ENCODE peak calls at places on chromosomes 1 and 21, in nine cellular contexts. One of them, this sample, is unnamed.

GRCh38 chr1:235878082-235878781 is 11.5 kb upstream of the LYST start:
- DNase-seq in activated CD8-positive, alpha-beta T cell treated with anti-CD3 and anti-CD28 coated beads for 36 hours: no peak
- DNase-seq in GM06990: no peak
- DNase-seq in KBM-7: no peak
- DNase-seq in NCI-H524: no peak
- DNase-seq in LoVo: no peak
- DNase-seq in stimulated activated CD8-positive, alpha-beta memory T cell treated with anti-CD3 and anti-CD28 coated beads, Interleukin-15, amount 100 ng/mL, for 24 hours: no peak
- DNase-seq in coronary artery: no peak
- DNase-seq in AG09319: no peak
- DNase-seq in this sample: no peak

GRCh38 chr1:110067429-110067956 is 3.0 kb downstream of the ALX3 start:
- DNase-seq in GM06990: no peak
- DNase-seq in KBM-7: no peak
- DNase-seq in AG09319: no peak
- DNase-seq in NCI-H524: no peak
- DNase-seq in activated CD8-positive, alpha-beta T cell treated with anti-CD3 and anti-CD28 coated beads for 36 hours: no peak
- DNase-seq in stimulated activated CD8-positive, alpha-beta memory T cell treated with anti-CD3 and anti-CD28 coated beads, Interleukin-15, amount 100 ng/mL, for 24 hours: no peak
- DNase-seq in LoVo: no peak
- DNase-seq in coronary artery: no peak
- DNase-seq in this sample: no peak

GRCh38 chr1:75539230-75540116 is 71.4 kb downstream of the SLC44A5 start:
- DNase-seq in NCI-H524: no peak
- DNase-seq in KBM-7: no peak
- DNase-seq in GM06990: no peak
- DNase-seq in activated CD8-positive, alpha-beta T cell treated with anti-CD3 and anti-CD28 coated beads for 36 hours: no peak
- DNase-seq in stimulated activated CD8-positive, alpha-beta memory T cell treated with anti-CD3 and anti-CD28 coated beads, Interleukin-15, amount 100 ng/mL, for 24 hours: no peak
- DNase-seq in LoVo: peak
- DNase-seq in coronary artery: no peak
- DNase-seq in AG09319: no peak
- DNase-seq in this sample: no peak

GRCh38 chr1:168636642-168637111 is 60.3 kb downstream of the XCL1 start:
- DNase-seq in stimulated activated CD8-positive, alpha-beta memory T cell treated with anti-CD3 and anti-CD28 coated beads, Interleukin-15, amount 100 ng/mL, for 24 hours: no peak
- DNase-seq in KBM-7: no peak
- DNase-seq in activated CD8-positive, alpha-beta T cell treated with anti-CD3 and anti-CD28 coated beads for 36 hours: no peak
- DNase-seq in LoVo: no peak
- DNase-seq in NCI-H524: no peak
- DNase-seq in GM06990: no peak
- DNase-seq in AG09319: no peak
- DNase-seq in coronary artery: no peak
- DNase-seq in this sample: no peak

GRCh38 chr1:98668733-98669132 is 7.2 kb downstream of the SNX7 start:
- DNase-seq in KBM-7: no peak
- DNase-seq in stimulated activated CD8-positive, alpha-beta memory T cell treated with anti-CD3 and anti-CD28 coated beads, Interleukin-15, amount 100 ng/mL, for 24 hours: no peak
- DNase-seq in activated CD8-positive, alpha-beta T cell treated with anti-CD3 and anti-CD28 coated beads for 36 hours: no peak
- DNase-seq in LoVo: no peak
- DNase-seq in coronary artery: no peak
- DNase-seq in NCI-H524: no peak
- DNase-seq in GM06990: no peak
- DNase-seq in AG09319: no peak
- DNase-seq in this sample: no peak

GRCh38 chr1:182628657-182629056 is 24.5 kb upstream of the RGS16 start:
- DNase-seq in AG09319: no peak
- DNase-seq in LoVo: no peak
- DNase-seq in NCI-H524: no peak
- DNase-seq in GM06990: no peak
- DNase-seq in KBM-7: no peak
- DNase-seq in activated CD8-positive, alpha-beta T cell treated with anti-CD3 and anti-CD28 coated beads for 36 hours: no peak
- DNase-seq in stimulated activated CD8-positive, alpha-beta memory T cell treated with anti-CD3 and anti-CD28 coated beads, Interleukin-15, amount 100 ng/mL, for 24 hours: no peak
- DNase-seq in coronary artery: no peak
- DNase-seq in this sample: no peak

GRCh38 chr1:22533244-22533643 is 30.0 kb upstream of the EPHA8 start:
- DNase-seq in KBM-7: no peak
- DNase-seq in activated CD8-positive, alpha-beta T cell treated with anti-CD3 and anti-CD28 coated beads for 36 hours: no peak
- DNase-seq in NCI-H524: peak
- DNase-seq in AG09319: no peak
- DNase-seq in coronary artery: no peak
- DNase-seq in LoVo: no peak
- DNase-seq in GM06990: no peak
- DNase-seq in stimulated activated CD8-positive, alpha-beta memory T cell treated with anti-CD3 and anti-CD28 coated beads, Interleukin-15, amount 100 ng/mL, for 24 hours: no peak
- DNase-seq in this sample: no peak

GRCh38 chr1:109104364-109105151 is 9.4 kb upstream of the ELAPOR1 start:
- DNase-seq in stimulated activated CD8-positive, alpha-beta memory T cell treated with anti-CD3 and anti-CD28 coated beads, Interleukin-15, amount 100 ng/mL, for 24 hours: no peak
- DNase-seq in coronary artery: no peak
- DNase-seq in LoVo: no peak
- DNase-seq in NCI-H524: no peak
- DNase-seq in AG09319: no peak
- DNase-seq in activated CD8-positive, alpha-beta T cell treated with anti-CD3 and anti-CD28 coated beads for 36 hours: no peak
- DNase-seq in GM06990: no peak
- DNase-seq in KBM-7: no peak
- DNase-seq in this sample: no peak

GRCh38 chr1:208178091-208178529 is 66.1 kb downstream of the PLXNA2 start:
- DNase-seq in activated CD8-positive, alpha-beta T cell treated with anti-CD3 and anti-CD28 coated beads for 36 hours: no peak
- DNase-seq in coronary artery: no peak
- DNase-seq in KBM-7: no peak
- DNase-seq in GM06990: no peak
- DNase-seq in stimulated activated CD8-positive, alpha-beta memory T cell treated with anti-CD3 and anti-CD28 coated beads, Interleukin-15, amount 100 ng/mL, for 24 hours: no peak
- DNase-seq in AG09319: no peak
- DNase-seq in NCI-H524: peak
- DNase-seq in LoVo: peak
- DNase-seq in this sample: no peak

GRCh38 chr1:214464303-214465287 is 86.8 kb downstream of the PTPN14 start:
- DNase-seq in KBM-7: no peak
- DNase-seq in LoVo: no peak
- DNase-seq in GM06990: no peak
- DNase-seq in activated CD8-positive, alpha-beta T cell treated with anti-CD3 and anti-CD28 coated beads for 36 hours: no peak
- DNase-seq in NCI-H524: peak
- DNase-seq in stimulated activated CD8-positive, alpha-beta memory T cell treated with anti-CD3 and anti-CD28 coated beads, Interleukin-15, amount 100 ng/mL, for 24 hours: no peak
- DNase-seq in coronary artery: no peak
- DNase-seq in AG09319: no peak
- DNase-seq in this sample: no peak

GRCh38 chr1:111755321-111756123 is at the start of gene DDX20:
- DNase-seq in coronary artery: peak
- DNase-seq in LoVo: peak
- DNase-seq in GM06990: peak
- DNase-seq in AG09319: peak
- DNase-seq in activated CD8-positive, alpha-beta T cell treated with anti-CD3 and anti-CD28 coated beads for 36 hours: peak
- DNase-seq in stimulated activated CD8-positive, alpha-beta memory T cell treated with anti-CD3 and anti-CD28 coated beads, Interleukin-15, amount 100 ng/mL, for 24 hours: peak
- DNase-seq in NCI-H524: peak
- DNase-seq in KBM-7: peak
- DNase-seq in this sample: peak

GRCh38 chr1:78833491-78833890 is 173.0 kb downstream of the ADGRL4 start:
- DNase-seq in LoVo: no peak
- DNase-seq in KBM-7: no peak
- DNase-seq in GM06990: no peak
- DNase-seq in AG09319: no peak
- DNase-seq in stimulated activated CD8-positive, alpha-beta memory T cell treated with anti-CD3 and anti-CD28 coated beads, Interleukin-15, amount 100 ng/mL, for 24 hours: no peak
- DNase-seq in NCI-H524: peak
- DNase-seq in coronary artery: no peak
- DNase-seq in activated CD8-positive, alpha-beta T cell treated with anti-CD3 and anti-CD28 coated beads for 36 hours: no peak
- DNase-seq in this sample: no peak

GRCh38 chr1:162854245-162854860 is 6.6 kb downstream of the CCDC190 start:
- DNase-seq in activated CD8-positive, alpha-beta T cell treated with anti-CD3 and anti-CD28 coated beads for 36 hours: peak
- DNase-seq in LoVo: peak
- DNase-seq in GM06990: no peak
- DNase-seq in stimulated activated CD8-positive, alpha-beta memory T cell treated with anti-CD3 and anti-CD28 coated beads, Interleukin-15, amount 100 ng/mL, for 24 hours: no peak
- DNase-seq in coronary artery: no peak
- DNase-seq in KBM-7: peak
- DNase-seq in NCI-H524: peak
- DNase-seq in AG09319: no peak
- DNase-seq in this sample: peak

GRCh38 chr1:226479432-226479831 is 69.1 kb upstream of the STUM start:
- DNase-seq in LoVo: peak
- DNase-seq in stimulated activated CD8-positive, alpha-beta memory T cell treated with anti-CD3 and anti-CD28 coated beads, Interleukin-15, amount 100 ng/mL, for 24 hours: no peak
- DNase-seq in activated CD8-positive, alpha-beta T cell treated with anti-CD3 and anti-CD28 coated beads for 36 hours: no peak
- DNase-seq in GM06990: no peak
- DNase-seq in AG09319: no peak
- DNase-seq in coronary artery: no peak
- DNase-seq in NCI-H524: peak
- DNase-seq in KBM-7: no peak
- DNase-seq in this sample: no peak

GRCh38 chr21:41475714-41476405 is 32.1 kb downstream of the TMPRSS2 start:
- DNase-seq in AG09319: no peak
- DNase-seq in activated CD8-positive, alpha-beta T cell treated with anti-CD3 and anti-CD28 coated beads for 36 hours: no peak
- DNase-seq in NCI-H524: no peak
- DNase-seq in GM06990: no peak
- DNase-seq in coronary artery: no peak
- DNase-seq in LoVo: no peak
- DNase-seq in KBM-7: no peak
- DNase-seq in stimulated activated CD8-positive, alpha-beta memory T cell treated with anti-CD3 and anti-CD28 coated beads, Interleukin-15, amount 100 ng/mL, for 24 hours: no peak
- DNase-seq in this sample: no peak

GRCh38 chr1:16220101-16220500 is 7.6 kb upstream of the ARHGEF19 start:
- DNase-seq in stimulated activated CD8-positive, alpha-beta memory T cell treated with anti-CD3 and anti-CD28 coated beads, Interleukin-15, amount 100 ng/mL, for 24 hours: no peak
- DNase-seq in LoVo: no peak
- DNase-seq in NCI-H524: no peak
- DNase-seq in coronary artery: no peak
- DNase-seq in activated CD8-positive, alpha-beta T cell treated with anti-CD3 and anti-CD28 coated beads for 36 hours: no peak
- DNase-seq in AG09319: no peak
- DNase-seq in KBM-7: no peak
- DNase-seq in GM06990: no peak
- DNase-seq in this sample: no peak

GRCh38 chr1:154714638-154715037 is 106.7 kb upstream of the ADAR start:
- DNase-seq in activated CD8-positive, alpha-beta T cell treated with anti-CD3 and anti-CD28 coated beads for 36 hours: peak
- DNase-seq in stimulated activated CD8-positive, alpha-beta memory T cell treated with anti-CD3 and anti-CD28 coated beads, Interleukin-15, amount 100 ng/mL, for 24 hours: no peak
- DNase-seq in LoVo: peak
- DNase-seq in coronary artery: no peak
- DNase-seq in KBM-7: peak
- DNase-seq in AG09319: no peak
- DNase-seq in GM06990: no peak
- DNase-seq in NCI-H524: no peak
- DNase-seq in this sample: no peak

GRCh38 chr1:164563821-164564251 is 4.9 kb downstream of the PBX1 start:
- DNase-seq in GM06990: no peak
- DNase-seq in AG09319: no peak
- DNase-seq in coronary artery: no peak
- DNase-seq in LoVo: no peak
- DNase-seq in activated CD8-positive, alpha-beta T cell treated with anti-CD3 and anti-CD28 coated beads for 36 hours: no peak
- DNase-seq in stimulated activated CD8-positive, alpha-beta memory T cell treated with anti-CD3 and anti-CD28 coated beads, Interleukin-15, amount 100 ng/mL, for 24 hours: no peak
- DNase-seq in KBM-7: no peak
- DNase-seq in NCI-H524: peak
- DNase-seq in this sample: no peak

GRCh38 chr1:152043870-152044269 is 7.1 kb upstream of the S100A11 start:
- DNase-seq in AG09319: no peak
- DNase-seq in KBM-7: no peak
- DNase-seq in LoVo: no peak
- DNase-seq in coronary artery: no peak
- DNase-seq in GM06990: no peak
- DNase-seq in stimulated activated CD8-positive, alpha-beta memory T cell treated with anti-CD3 and anti-CD28 coated beads, Interleukin-15, amount 100 ng/mL, for 24 hours: no peak
- DNase-seq in activated CD8-positive, alpha-beta T cell treated with anti-CD3 and anti-CD28 coated beads for 36 hours: no peak
- DNase-seq in NCI-H524: no peak
- DNase-seq in this sample: no peak

GRCh38 chr21:44870748-44871495 is 2.6 kb downstream of the PTTG1IP start:
- DNase-seq in activated CD8-positive, alpha-beta T cell treated with anti-CD3 and anti-CD28 coated beads for 36 hours: peak
- DNase-seq in LoVo: peak
- DNase-seq in KBM-7: peak
- DNase-seq in coronary artery: no peak
- DNase-seq in GM06990: no peak
- DNase-seq in NCI-H524: no peak
- DNase-seq in AG09319: no peak
- DNase-seq in stimulated activated CD8-positive, alpha-beta memory T cell treated with anti-CD3 and anti-CD28 coated beads, Interleukin-15, amount 100 ng/mL, for 24 hours: no peak
- DNase-seq in this sample: no peak

GRCh38 chr1:110150330-110151174 is at the start of gene SLC6A17:
- DNase-seq in KBM-7: no peak
- DNase-seq in AG09319: no peak
- DNase-seq in NCI-H524: peak
- DNase-seq in activated CD8-positive, alpha-beta T cell treated with anti-CD3 and anti-CD28 coated beads for 36 hours: peak
- DNase-seq in GM06990: peak
- DNase-seq in coronary artery: no peak
- DNase-seq in LoVo: no peak
- DNase-seq in stimulated activated CD8-positive, alpha-beta memory T cell treated with anti-CD3 and anti-CD28 coated beads, Interleukin-15, amount 100 ng/mL, for 24 hours: no peak
- DNase-seq in this sample: no peak

GRCh38 chr1:61459345-61459744 is 265.6 kb downstream of the TM2D1 start:
- DNase-seq in AG09319: no peak
- DNase-seq in coronary artery: no peak
- DNase-seq in stimulated activated CD8-positive, alpha-beta memory T cell treated with anti-CD3 and anti-CD28 coated beads, Interleukin-15, amount 100 ng/mL, for 24 hours: no peak
- DNase-seq in KBM-7: no peak
- DNase-seq in GM06990: no peak
- DNase-seq in LoVo: no peak
- DNase-seq in activated CD8-positive, alpha-beta T cell treated with anti-CD3 and anti-CD28 coated beads for 36 hours: no peak
- DNase-seq in NCI-H524: no peak
- DNase-seq in this sample: no peak

GRCh38 chr1:16717174-16718108 is 22.9 kb upstream of the RNU1-4 start:
- DNase-seq in activated CD8-positive, alpha-beta T cell treated with anti-CD3 and anti-CD28 coated beads for 36 hours: no peak
- DNase-seq in coronary artery: peak
- DNase-seq in LoVo: no peak
- DNase-seq in AG09319: no peak
- DNase-seq in NCI-H524: peak
- DNase-seq in GM06990: no peak
- DNase-seq in KBM-7: no peak
- DNase-seq in stimulated activated CD8-positive, alpha-beta memory T cell treated with anti-CD3 and anti-CD28 coated beads, Interleukin-15, amount 100 ng/mL, for 24 hours: no peak
- DNase-seq in this sample: peak

GRCh38 chr1:215875712-215876111 is 308.6 kb downstream of the KCTD3 start:
- DNase-seq in GM06990: no peak
- DNase-seq in LoVo: no peak
- DNase-seq in coronary artery: no peak
- DNase-seq in NCI-H524: no peak
- DNase-seq in stimulated activated CD8-positive, alpha-beta memory T cell treated with anti-CD3 and anti-CD28 coated beads, Interleukin-15, amount 100 ng/mL, for 24 hours: no peak
- DNase-seq in KBM-7: no peak
- DNase-seq in activated CD8-positive, alpha-beta T cell treated with anti-CD3 and anti-CD28 coated beads for 36 hours: no peak
- DNase-seq in AG09319: no peak
- DNase-seq in this sample: no peak

GRCh38 chr1:233547726-233548125 is 66.2 kb upstream of the KCNK1 start:
- DNase-seq in GM06990: no peak
- DNase-seq in LoVo: no peak
- DNase-seq in AG09319: no peak
- DNase-seq in stimulated activated CD8-positive, alpha-beta memory T cell treated with anti-CD3 and anti-CD28 coated beads, Interleukin-15, amount 100 ng/mL, for 24 hours: no peak
- DNase-seq in coronary artery: no peak
- DNase-seq in activated CD8-positive, alpha-beta T cell treated with anti-CD3 and anti-CD28 coated beads for 36 hours: no peak
- DNase-seq in KBM-7: no peak
- DNase-seq in NCI-H524: no peak
- DNase-seq in this sample: no peak

GRCh38 chr21:42648606-42649005 is 4.8 kb upstream of the PDE9A start:
- DNase-seq in activated CD8-positive, alpha-beta T cell treated with anti-CD3 and anti-CD28 coated beads for 36 hours: no peak
- DNase-seq in GM06990: no peak
- DNase-seq in KBM-7: no peak
- DNase-seq in LoVo: no peak
- DNase-seq in AG09319: no peak
- DNase-seq in stimulated activated CD8-positive, alpha-beta memory T cell treated with anti-CD3 and anti-CD28 coated beads, Interleukin-15, amount 100 ng/mL, for 24 hours: no peak
- DNase-seq in NCI-H524: no peak
- DNase-seq in coronary artery: no peak
- DNase-seq in this sample: no peak

GRCh38 chr21:46146856-46147255 is 8.5 kb downstream of the FTCD start:
- DNase-seq in KBM-7: no peak
- DNase-seq in NCI-H524: no peak
- DNase-seq in AG09319: no peak
- DNase-seq in GM06990: no peak
- DNase-seq in coronary artery: no peak
- DNase-seq in stimulated activated CD8-positive, alpha-beta memory T cell treated with anti-CD3 and anti-CD28 coated beads, Interleukin-15, amount 100 ng/mL, for 24 hours: no peak
- DNase-seq in activated CD8-positive, alpha-beta T cell treated with anti-CD3 and anti-CD28 coated beads for 36 hours: no peak
- DNase-seq in LoVo: no peak
- DNase-seq in this sample: no peak